ENCODE peak calls at places on chromosomes 3 and 15, in nine cellular contexts. E is astrocyte, B is H7, H is OCI-LY7, O is AG04450, U is A549, W is body of pancreas, L is neuronal stem cell, V is astrocyte of the spinal cord. T is an unnamed sample.

GRCh38 chr3:185708392-185708791 is 116.5 kb downstream of the IGF2BP2 start:
- DNase-seq in E (no peak), V (no peak), O (no peak), B (no peak), H (no peak), W (no peak), U (no peak), L (no peak), T (no peak)

GRCh38 chr3:10524799-10525301 is 19.5 kb upstream of the ATP2B2 start:
- DNase-seq in O (no peak), E (no peak), L (no peak), W (no peak), U (no peak), V (no peak), H (no peak), B (no peak), T (no peak)

GRCh38 chr3:67781218-67781617 is 126.8 kb upstream of the SUCLG2 start:
- DNase-seq in V (no peak), B (no peak), E (no peak), W (no peak), L (no peak), U (no peak), O (no peak), H (no peak), T (no peak)

GRCh38 chr3:179716811-179717210 is 64.0 kb downstream of the USP13 start:
- DNase-seq in O (peak), H (no peak), W (no peak), L (no peak), V (peak), E (peak), B (no peak), U (no peak), T (peak)

GRCh38 chr3:171420667-171421066 is 39.5 kb downstream of the TNIK start:
- DNase-seq in B (no peak), V (no peak), E (peak), H (no peak), O (no peak), U (no peak), W (no peak), L (no peak), T (no peak)

GRCh38 chr3:71919572-71919971 is 134.6 kb upstream of the PROK2 start:
- DNase-seq in O (no peak), W (no peak), B (no peak), U (no peak), E (no peak), L (no peak), H (no peak), V (no peak), T (no peak)

GRCh38 chr15:55819397-55820034 is 76.6 kb upstream of the PRTG start:
- DNase-seq in V (no peak), B (no peak), L (no peak), O (no peak), U (no peak), H (no peak), E (no peak), W (no peak), T (no peak)

GRCh38 chr3:70597312-70597711 is 284.9 kb upstream of the MDFIC2 start:
- DNase-seq in W (no peak), U (no peak), L (no peak), O (no peak), E (no peak), B (no peak), V (no peak), H (no peak), T (no peak)

GRCh38 chr3:54056521-54056920 is 65.8 kb upstream of the CACNA2D3 start:
- DNase-seq in B (no peak), W (no peak), O (no peak), U (no peak), H (no peak), E (peak), L (no peak), V (no peak), T (no peak)

GRCh38 chr3:172317984-172318383 is 130.3 kb downstream of the GHSR start:
- DNase-seq in E (peak), V (peak), W (no peak), B (no peak), L (no peak), O (peak), U (peak), H (no peak), T (peak)

GRCh38 chr15:69666441-69666882 is 213.8 kb downstream of the RPLP1 start:
- DNase-seq in E (peak), H (no peak), B (no peak), L (no peak), O (no peak), V (peak), W (no peak), U (no peak), T (no peak)

GRCh38 chr3:10344147-10344943 is 23.4 kb upstream of the SEC13 start:
- DNase-seq in B (peak), E (no peak), V (peak), O (no peak), L (peak), W (peak), U (peak), H (peak), T (peak)

GRCh38 chr3:153284282-153284938 is 122.4 kb downstream of the RAP2B start:
- DNase-seq in E (peak), B (no peak), V (peak), W (peak), O (peak), H (peak), U (peak), L (no peak), T (peak)

GRCh38 chr3:98823791-98824190 is 60.7 kb downstream of the ST3GAL6 start:
- DNase-seq in U (no peak), V (no peak), O (no peak), L (no peak), B (no peak), E (peak), W (no peak), H (no peak), T (no peak)

GRCh38 chr3:113353678-113354077 is 87.6 kb downstream of the CFAP44 start:
- DNase-seq in E (no peak), W (no peak), O (no peak), B (no peak), V (no peak), U (no peak), L (no peak), H (no peak), T (no peak)

GRCh38 chr15:56052389-56053045 is 59.1 kb upstream of the NEDD4 start:
- DNase-seq in L (no peak), W (peak), U (peak), E (peak), O (no peak), H (peak), V (peak), B (peak), T (peak)

GRCh38 chr3:190645932-190646331 is 132.0 kb downstream of the IL1RAP start:
- DNase-seq in U (no peak), V (no peak), W (no peak), L (no peak), H (no peak), B (no peak), O (no peak), E (no peak), T (no peak)

GRCh38 chr15:77482570-77482969 is 61.9 kb downstream of the HMG20A start:
- DNase-seq in E (peak), W (no peak), H (no peak), O (peak), B (no peak), V (peak), U (no peak), L (no peak), T (peak)

GRCh38 chr15:33358303-33358702 is 47.5 kb downstream of the RYR3 start:
- DNase-seq in U (no peak), E (no peak), W (no peak), O (no peak), B (no peak), H (no peak), L (peak), V (peak), T (peak)

GRCh38 chr3:141877911-141878310 is 1.5 kb downstream of the ATP1B3 start:
- DNase-seq in U (peak), V (peak), H (peak), B (peak), L (no peak), W (no peak), E (peak), O (no peak), T (no peak)

GRCh38 chr3:23566499-23566898 is 239.3 kb upstream of the UBE2E1 start:
- DNase-seq in U (no peak), O (no peak), B (no peak), E (no peak), H (no peak), L (no peak), W (no peak), V (no peak), T (no peak)

GRCh38 chr3:196072313-196072712 is 9.6 kb downstream of the TFRC start:
- DNase-seq in O (no peak), H (no peak), L (no peak), V (no peak), W (no peak), E (no peak), U (no peak), B (no peak), T (no peak)

GRCh38 chr15:63633312-63633711 is 36.1 kb downstream of the FBXL22 start:
- DNase-seq in H (no peak), B (no peak), O (no peak), U (no peak), L (no peak), W (no peak), V (no peak), E (no peak), T (no peak)

GRCh38 chr3:67976683-67977082 is 322.3 kb upstream of the SUCLG2 start:
- DNase-seq in L (no peak), V (no peak), O (no peak), U (no peak), B (no peak), H (no peak), W (no peak), E (no peak), T (peak)

GRCh38 chr15:70271422-70272088 is 173.8 kb upstream of the TLE3 start:
- DNase-seq in B (peak), H (no peak), O (peak), E (peak), L (peak), V (peak), U (peak), W (peak), T (peak)

GRCh38 chr15:85707519-85708338 is 87.0 kb downstream of the KLHL25 start:
- DNase-seq in V (peak), B (no peak), L (no peak), O (no peak), U (peak), H (peak), W (peak), E (peak), T (peak)

GRCh38 chr3:129061888-129062834 is 1.6 kb downstream of the GP9 start:
- DNase-seq in U (no peak), B (peak), O (no peak), H (no peak), L (no peak), V (no peak), W (no peak), E (no peak), T (no peak)

GRCh38 chr15:52653451-52653964 is 25.7 kb downstream of the ATOSA start:
- DNase-seq in O (peak), V (peak), H (no peak), E (peak), B (no peak), L (no peak), W (no peak), U (peak), T (peak)

GRCh38 chr15:35013370-35013769 is 25.3 kb upstream of the ZNF770 start:
- DNase-seq in L (no peak), V (no peak), W (no peak), H (no peak), U (no peak), B (no peak), E (no peak), O (no peak), T (peak)

GRCh38 chr3:159520638-159521037 is 468.0 kb upstream of the IL12A start:
- DNase-seq in E (no peak), B (no peak), H (no peak), V (no peak), U (no peak), L (no peak), W (no peak), O (no peak), T (no peak)

GRCh38 chr15:95715919-95716318 is 614.6 kb upstream of the NR2F2 start:
- DNase-seq in H (no peak), V (no peak), U (no peak), B (peak), E (peak), O (no peak), W (no peak), L (peak), T (no peak)

GRCh38 chr15:29268706-29269484 is 727 bp downstream of the NSMCE3 start:
- DNase-seq in B (peak), L (peak), U (peak), V (peak), O (no peak), E (peak), W (peak), H (peak), T (peak)

GRCh38 chr3:144431134-144431533 is 459.5 kb downstream of the DIPK2A start:
- DNase-seq in B (no peak), H (no peak), E (no peak), V (no peak), O (no peak), U (no peak), W (no peak), L (no peak), T (no peak)

GRCh38 chr3:150077581-150078247 is 107.0 kb upstream of the PFN2 start:
- DNase-seq in B (no peak), O (no peak), W (no peak), V (no peak), E (peak), H (no peak), L (no peak), U (no peak), T (peak)

GRCh38 chr3:5426094-5426883 is 238.8 kb downstream of the EDEM1 start:
- DNase-seq in H (peak), B (peak), U (peak), W (peak), V (peak), L (peak), O (no peak), E (peak), T (no peak)

GRCh38 chr15:58529041-58529440 is 97.2 kb downstream of the LIPC start:
- DNase-seq in V (no peak), O (no peak), U (no peak), L (no peak), W (peak), E (no peak), H (no peak), B (no peak), T (no peak)

GRCh38 chr3:193744822-193745684 is 152.0 kb downstream of the OPA1 start:
- DNase-seq in U (no peak), V (no peak), L (no peak), H (no peak), O (no peak), E (peak), W (no peak), B (no peak), T (no peak)

GRCh38 chr15:69648215-69648614 is 195.6 kb downstream of the RPLP1 start:
- DNase-seq in V (no peak), U (no peak), H (no peak), L (no peak), W (no peak), E (no peak), O (no peak), B (peak), T (no peak)

GRCh38 chr15:63610209-63610841 is 13.1 kb downstream of the FBXL22 start:
- DNase-seq in O (peak), B (peak), E (peak), U (peak), L (peak), H (peak), W (peak), V (peak), T (peak)

GRCh38 chr15:31554261-31554660 is 227.6 kb downstream of the KLF13 start:
- DNase-seq in W (no peak), H (no peak), E (peak), L (no peak), V (peak), U (no peak), O (peak), B (no peak), T (peak)

GRCh38 chr15:31558840-31559239 is 232.2 kb downstream of the KLF13 start:
- DNase-seq in E (no peak), V (no peak), L (no peak), W (no peak), H (no peak), B (no peak), U (no peak), O (no peak), T (no peak)

GRCh38 chr15:31555022-31555421 is 228.4 kb downstream of the KLF13 start:
- DNase-seq in H (no peak), O (no peak), W (no peak), B (no peak), E (no peak), U (no peak), V (no peak), L (no peak), T (no peak)

GRCh38 chr15:31557899-31558298 is 231.3 kb downstream of the KLF13 start:
- DNase-seq in E (no peak), H (no peak), B (no peak), L (no peak), U (no peak), V (no peak), O (no peak), W (no peak), T (peak)

GRCh38 chr15:31556494-31557150 is 230.0 kb downstream of the KLF13 start:
- DNase-seq in H (no peak), O (no peak), W (no peak), U (no peak), B (no peak), L (no peak), V (no peak), E (no peak), T (no peak)
- H3K4me3 ChIP-seq in H (no peak), O (no peak), W (no peak), U (no peak), B (no peak), L (no peak), V (no peak), E (no peak), T (no peak)

GRCh38 chr3:152202976-152203626 is 65.6 kb upstream of the MBNL1 start:
- DNase-seq in O (no peak), B (no peak), L (no peak), W (no peak), H (peak), U (peak), V (no peak), E (no peak), T (no peak)
- H3K4me3 ChIP-seq in O (peak), B (no peak), L (no peak), W (no peak), H (peak), U (peak), V (no peak), E (no peak), T (no peak)

GRCh38 chr15:74954515-74954914 is 2.1 kb downstream of the RPP25 start:
- DNase-seq in O (peak), E (peak), L (no peak), W (no peak), U (no peak), B (no peak), H (no peak), V (peak), T (peak)
- H3K4me3 ChIP-seq in O (no peak), E (no peak), L (no peak), W (no peak), U (no peak), B (peak), H (peak), V (no peak), T (no peak)

DNA sequence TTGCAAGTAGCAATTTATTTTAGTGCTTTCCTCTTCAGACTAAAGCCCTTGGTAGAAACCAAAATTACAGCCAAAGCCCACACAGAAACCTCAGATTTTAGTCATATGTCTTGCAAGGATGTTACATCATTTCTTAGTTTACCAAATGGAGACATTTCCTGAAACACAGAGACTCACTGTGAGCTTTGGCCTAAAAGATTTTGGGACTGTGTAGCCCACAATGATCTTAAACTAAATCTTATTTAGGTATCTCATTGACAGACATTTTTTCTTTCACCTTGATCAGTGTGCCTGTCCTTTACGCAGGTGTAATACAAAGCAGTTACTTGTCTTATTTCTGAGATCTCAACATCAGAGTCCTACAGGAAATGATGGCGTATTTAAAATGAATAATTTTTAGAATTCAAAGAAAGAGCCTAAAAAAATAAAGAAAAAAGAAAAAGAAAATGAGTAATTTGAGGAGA is 27.8 kb upstream of the AP4E1 start:
- DNase-seq in O (peak), W (no peak), L (no peak), B (no peak), U (no peak), H (peak), V (peak), E (peak), T (no peak)
- H3K4me3 ChIP-seq in O (no peak), W (no peak), L (no peak), B (no peak), U (no peak), H (no peak), V (no peak), E (no peak), T (no peak)

GRCh38 chr3:48684480-48685143 is 1.1 kb downstream of the NCKIPSD start:
- DNase-seq in W (no peak), E (no peak), L (no peak), V (no peak), U (no peak), H (peak), B (no peak), O (no peak), T (peak)

GRCh38 chr3:48685293-48685602 is 467 bp downstream of the NCKIPSD start:
- DNase-seq in W (no peak), U (no peak), L (no peak), O (no peak), B (no peak), E (no peak), V (no peak), H (no peak), T (no peak)

GRCh38 chr3:48682786-48683185 is 2.9 kb downstream of the NCKIPSD start:
- DNase-seq in B (no peak), W (no peak), E (no peak), U (no peak), H (no peak), O (no peak), L (no peak), V (no peak), T (no peak)

GRCh38 chr3:48685603-48686511 is at the start of gene NCKIPSD:
- DNase-seq in W (peak), L (peak), U (peak), B (peak), E (peak), H (peak), O (no peak), V (peak), T (peak)

GRCh38 chr3:48684054-48684349 is 1.7 kb downstream of the NCKIPSD start:
- DNase-seq in O (no peak), V (no peak), B (no peak), W (no peak), E (no peak), L (no peak), H (no peak), U (no peak), T (peak)
- H3K4me3 ChIP-seq in O (peak), V (no peak), B (no peak), W (no peak), E (no peak), L (no peak), H (peak), U (no peak), T (peak)

GRCh38 chr15:42553549-42553948 is 4.9 kb downstream of the HAUS2 start:
- DNase-seq in H (no peak), L (no peak), V (no peak), B (no peak), W (no peak), E (no peak), O (no peak), U (no peak), T (no peak)

GRCh38 chr15:42547926-42548257 is 701 bp downstream of the LRRC57 start:
- DNase-seq in B (peak), L (no peak), W (no peak), H (peak), V (no peak), O (no peak), U (no peak), E (peak), T (peak)

GRCh38 chr15:42548258-42549051 is at the start of the genes HAUS2 and LRRC57:
- DNase-seq in E (peak), L (peak), U (peak), O (no peak), W (peak), H (peak), V (peak), B (peak), T (peak)

GRCh38 chr15:42549052-42549491 is 434 bp downstream of the HAUS2 start:
- DNase-seq in H (peak), O (no peak), E (peak), W (no peak), U (peak), B (no peak), V (no peak), L (no peak), T (peak)

GRCh38 chr15:42549782-42550392 is 1.2 kb downstream of the HAUS2 start:
- DNase-seq in V (no peak), U (no peak), E (no peak), B (no peak), H (peak), O (no peak), W (no peak), L (no peak), T (no peak)
- H3K4me3 ChIP-seq in V (peak), U (peak), E (peak), B (peak), H (peak), O (peak), W (peak), L (no peak), T (peak)

DNA sequence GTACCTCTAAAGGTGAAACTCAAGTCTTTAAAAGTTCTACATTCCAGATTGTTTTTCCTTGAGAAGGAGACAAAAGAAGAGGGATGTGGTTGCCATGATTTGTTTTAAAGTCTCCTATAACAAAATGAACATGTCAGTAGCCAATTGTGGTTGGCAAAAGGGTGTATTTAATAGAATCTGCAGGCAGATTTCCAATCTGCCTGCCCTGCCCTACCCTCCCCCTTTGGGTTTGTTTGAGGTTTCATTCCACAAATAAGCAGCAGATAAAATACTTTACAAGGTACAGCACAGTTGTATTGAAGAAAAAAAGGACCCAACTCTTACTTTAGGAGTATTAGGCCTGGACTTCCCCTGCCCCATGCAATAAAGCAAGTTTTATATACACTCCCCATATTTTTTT is 59.5 kb downstream of the MLH1 start:
- DNase-seq in H (no peak), E (peak), V (peak), W (no peak), L (no peak), B (no peak), U (no peak), O (no peak), T (no peak)
- H3K4me3 ChIP-seq in H (no peak), E (no peak), V (no peak), W (no peak), L (no peak), B (no peak), U (no peak), O (no peak), T (no peak)